ENCODE peak calls at places on chromosomes 5 and 9, in four cellular contexts. K is astrocyte of the spinal cord, F is RPMI8226, H is NCI-H2171. C is an unnamed sample.

GRCh38 chr9:77927265-77927664 is 104.3 kb downstream of the GNAQ start:
- DNase-seq in K (peak), F (no peak), H (no peak), C (peak)

GRCh38 chr9:14752871-14753270 is 30.3 kb upstream of the CER1 start:
- DNase-seq in K (no peak), F (peak), H (no peak), C (no peak)

GRCh38 chr9:95167998-95168397 is 149.5 kb downstream of the FANCC start:
- DNase-seq in K (peak), F (peak), H (no peak), C (peak)

GRCh38 chr9:21395778-21396717 is 10.8 kb upstream of the IFNA2 start:
- DNase-seq in K (peak), F (peak), H (no peak), C (peak)

GRCh38 chr9:100730126-100730525 is 152.2 kb downstream of the CAVIN4 start:
- DNase-seq in K (no peak), F (no peak), H (no peak), C (no peak)

GRCh38 chr9:88586452-88586851 is 51.5 kb downstream of the NXNL2 start:
- DNase-seq in K (no peak), F (no peak), H (no peak), C (peak)

GRCh38 chr9:19200234-19200633 is 30.3 kb upstream of the DENND4C start:
- DNase-seq in K (no peak), F (no peak), H (no peak), C (no peak)

GRCh38 chr9:136522354-136523237 is 23.3 kb downstream of the NOTCH1 start:
- DNase-seq in K (no peak), F (no peak), H (no peak), C (no peak)

GRCh38 chr5:169084775-169085566 is 216.0 kb downstream of the SLIT3 start:
- DNase-seq in K (no peak), F (no peak), H (no peak), C (no peak)

GRCh38 chr5:366541-367357 is 45.2 kb downstream of the AHRR start:
- DNase-seq in K (no peak), F (no peak), H (no peak), C (no peak)

GRCh38 chr5:141524604-141525597 is 36.0 kb downstream of the PCDHGC5 start:
- DNase-seq in K (peak), F (peak), H (peak), C (peak)

GRCh38 chr5:94433393-94434149 is 184.8 kb downstream of the KIAA0825 start:
- DNase-seq in K (peak), F (peak), H (no peak), C (peak)

GRCh38 chr5:176985516-176985915 is 21.1 kb downstream of the UIMC1 start:
- DNase-seq in K (no peak), F (peak), H (no peak), C (no peak)

GRCh38 chr5:120457839-120458507 is 6.1 kb upstream of the PRR16 start:
- DNase-seq in K (peak), F (peak), H (no peak), C (peak)

GRCh38 chr9:74528207-74528606 is 31.1 kb downstream of the RORB start:
- DNase-seq in K (no peak), F (no peak), H (no peak), C (no peak)

GRCh38 chr9:134065720-134066419 is 2.0 kb downstream of the BRD3 start:
- DNase-seq in K (peak), F (no peak), H (no peak), C (peak)

C was measured in cardiac fibroblast.